ENCODE peak calls at places on chromosomes 6 and 20, in seven cellular contexts. N is Kasumi-1; H is Calu3; P is fibroblast of the aortic adventitia; E is endothelial cell; D is activated T-cell treated with anti-CD3 and anti-CD28 coated beads, Interleukin-2, amount 50 U/mL, for 4 hours; O is kidney. Y is an unnamed sample.

GRCh38 chr6:44060622-44061374 is 66.5 kb downstream of the MRPL14 start:
- DNase-seq in P (no peak), N (no peak), D (no peak), H (no peak), O (no peak), E (no peak), Y (no peak)

GRCh38 chr6:38509713-38510112 is 130.0 kb downstream of the BTBD9 start:
- DNase-seq in N (no peak), O (no peak), D (no peak), E (no peak), H (peak; percentile 7), P (peak; percentile 57), Y (no peak)

GRCh38 chr6:90194371-90194841 is 102.2 kb downstream of the BACH2 start:
- DNase-seq in N (no peak), P (peak; percentile 84), O (no peak), D (no peak), H (no peak), E (no peak), Y (no peak)

GRCh38 chr6:169251822-169252804 is 1.5 kb downstream of the THBS2 start:
- DNase-seq in D (no peak), H (no peak), O (no peak), P (peak; percentile 29), E (no peak), N (no peak), Y (no peak)

GRCh38 chr6:87540541-87540940 is 49.2 kb downstream of the RARS2 start:
- DNase-seq in N (no peak), H (no peak), P (no peak), E (no peak), D (no peak), O (no peak), Y (no peak)

GRCh38 chr6:116859264-116859663 is 17.8 kb upstream of the RFX6 start:
- DNase-seq in D (no peak), O (no peak), H (no peak), N (no peak), E (no peak), P (no peak), Y (no peak)

GRCh38 chr6:7108196-7108963 is 619 bp downstream of the RREB1 start:
- DNase-seq in N (no peak), H (peak; percentile 39), O (peak; percentile 90), P (peak; percentile 47), D (peak; percentile 31), E (peak; percentile 62), Y (peak; percentile 59)

GRCh38 chr6:53439556-53439955 is 90.8 kb upstream of the ELOVL5 start:
- DNase-seq in P (peak; percentile 68), O (no peak), H (no peak), E (no peak), D (no peak), N (no peak), Y (no peak)

GRCh38 chr6:11701568-11701967 is 77.0 kb downstream of the ADTRP start:
- DNase-seq in P (no peak), N (no peak), O (no peak), D (no peak), E (no peak), H (no peak), Y (no peak)

GRCh38 chr20:40481743-40482458 is 207.1 kb downstream of the MAFB start:
- DNase-seq in H (no peak), P (no peak), O (no peak), D (no peak), E (no peak), N (no peak), Y (no peak)

GRCh38 chr6:56540950-56541600 is 101.6 kb downstream of the DST start:
- DNase-seq in D (no peak), E (no peak), H (no peak), N (no peak), P (peak; percentile 54), O (no peak), Y (peak; percentile 30)

GRCh38 chr20:15842872-15843271 is 730.4 kb downstream of the KIF16B start:
- DNase-seq in E (no peak), P (no peak), H (no peak), O (no peak), D (no peak), N (peak; percentile 11), Y (no peak)

GRCh38 chr20:1933465-1933870 is 38.3 kb downstream of the SIRPA start:
- DNase-seq in N (no peak), P (peak; percentile 94), D (no peak), H (no peak), O (peak; percentile 87), E (no peak), Y (peak; percentile 58)